ENCODE peak calls at places on chromosomes 16 and 17, in eight cellular contexts. N is prostate gland, M is breast epithelium, V is SK-N-SH, Z is GM23338, R is HL-60, B is HCT116, U is transverse colon. W is an unnamed sample.

GRCh38 chr17:50769884-50770283 is 2.6 kb upstream of the ANKRD40CL start:
- DNase-seq in N (no peak), M (no peak), V (no peak), Z (no peak), R (no peak), B (no peak), U (no peak), W (no peak)

GRCh38 chr16:49502136-49502881 is 128.7 kb downstream of the C16orf78 start:
- DNase-seq in N (no peak), M (no peak), V (no peak), Z (no peak), R (no peak), B (no peak), U (no peak), W (no peak)

GRCh38 chr17:2954898-2955445 is 108.4 kb downstream of the OR1D5 start:
- DNase-seq in N (no peak), M (no peak), V (no peak), Z (no peak), R (no peak), B (peak), U (no peak), W (no peak)

GRCh38 chr17:59361386-59361785 is 29.9 kb downstream of the YPEL2 start:
- DNase-seq in N (no peak), M (no peak), V (no peak), Z (no peak), R (no peak), B (no peak), U (no peak), W (no peak)

GRCh38 chr17:81422776-81423697 is 27.8 kb downstream of the BAHCC1 start:
- DNase-seq in N (peak), M (peak), V (peak), Z (no peak), R (no peak), B (peak), U (peak), W (no peak)

GRCh38 chr16:11609474-11610120 is 22.9 kb upstream of the LITAF start:
- DNase-seq in N (no peak), M (no peak), V (no peak), Z (no peak), R (no peak), B (no peak), U (no peak), W (no peak)

GRCh38 chr17:30840775-30841174 is 9.0 kb downstream of the ATAD5 start:
- DNase-seq in N (no peak), M (no peak), V (no peak), Z (no peak), R (no peak), B (no peak), U (no peak), W (no peak)

GRCh38 chr16:12215302-12216105 is 239.0 kb downstream of the SNX29 start:
- DNase-seq in N (no peak), M (no peak), V (peak), Z (peak), R (no peak), B (no peak), U (no peak), W (no peak)

GRCh38 chr17:34291721-34292348 is 6.3 kb downstream of the CCL11 start:
- DNase-seq in N (no peak), M (no peak), V (no peak), Z (no peak), R (no peak), B (no peak), U (no peak), W (no peak)

GRCh38 chr16:57837305-57838125 is 35.2 kb upstream of the KIFC3 start:
- DNase-seq in N (no peak), M (no peak), V (no peak), Z (peak), R (no peak), B (no peak), U (no peak), W (no peak)

GRCh38 chr16:47037396-47037745 is 63.9 kb upstream of the DNAJA2 start:
- DNase-seq in N (no peak), M (no peak), V (no peak), Z (peak), R (no peak), B (no peak), U (peak), W (peak)

GRCh38 chr17:46929413-46929812 is 6.5 kb downstream of the GOSR2 start:
- DNase-seq in N (no peak), M (no peak), V (no peak), Z (no peak), R (no peak), B (no peak), U (no peak), W (no peak)

GRCh38 chr17:21242780-21243515 is 10.3 kb downstream of the NATD1 start:
- DNase-seq in N (no peak), M (no peak), V (no peak), Z (no peak), R (no peak), B (no peak), U (no peak), W (no peak)

GRCh38 chr17:37041931-37042330 is 93.2 kb downstream of the AATF start:
- DNase-seq in N (no peak), M (no peak), V (no peak), Z (no peak), R (no peak), B (no peak), U (no peak), W (no peak)

GRCh38 chr17:29933379-29933778 is 3.4 kb upstream of the SSH2 start:
- DNase-seq in N (no peak), M (no peak), V (no peak), Z (peak), R (no peak), B (peak), U (no peak), W (no peak)

DNA sequence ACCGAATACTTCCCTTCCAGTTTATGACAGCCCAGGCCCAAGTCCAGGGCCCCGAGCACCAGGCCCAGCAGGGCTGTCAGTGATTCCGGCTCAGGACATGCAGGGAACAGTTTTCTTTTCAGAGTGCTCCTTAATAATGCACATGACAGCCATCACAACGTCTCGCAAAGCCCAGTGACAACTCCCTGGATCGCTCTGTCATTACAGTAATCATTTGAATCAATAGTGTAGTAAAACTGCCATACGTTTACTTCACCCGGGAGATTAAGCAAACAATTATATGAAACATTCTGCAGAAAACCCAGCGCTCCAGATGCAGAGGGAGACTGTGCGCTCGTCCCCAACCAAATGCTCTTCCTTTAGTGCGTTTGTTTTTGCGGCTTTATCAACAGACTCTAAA is 162.6 kb upstream of the CDH13 start:
- DNase-seq in N (no peak), M (no peak), V (no peak), Z (no peak), R (no peak), B (no peak), U (no peak), W (no peak)
- TF ChIP-seq POLR2AphosphoS5 in N (no peak), M (no peak), V (no peak), Z (no peak), R (no peak), B (no peak), U (no peak), W (no peak)

GRCh38 chr17:73770115-73770848 is 126.0 kb upstream of the SDK2 start:
- DNase-seq in N (peak), M (peak), V (peak), Z (no peak), R (no peak), B (peak), U (peak), W (no peak)
- TF ChIP-seq POLR2AphosphoS5 in N (peak), M (no peak), V (no peak), Z (no peak), R (no peak), B (peak), U (peak), W (no peak)

GRCh38 chr17:49230636-49231562 is at the start of gene PHOSPHO1:
- DNase-seq in N (peak), M (no peak), V (peak), Z (peak), R (peak), B (peak), U (peak), W (peak)
- TF ChIP-seq POLR2AphosphoS5 in N (peak), M (no peak), V (no peak), Z (peak), R (no peak), B (peak), U (no peak), W (no peak)

DNA sequence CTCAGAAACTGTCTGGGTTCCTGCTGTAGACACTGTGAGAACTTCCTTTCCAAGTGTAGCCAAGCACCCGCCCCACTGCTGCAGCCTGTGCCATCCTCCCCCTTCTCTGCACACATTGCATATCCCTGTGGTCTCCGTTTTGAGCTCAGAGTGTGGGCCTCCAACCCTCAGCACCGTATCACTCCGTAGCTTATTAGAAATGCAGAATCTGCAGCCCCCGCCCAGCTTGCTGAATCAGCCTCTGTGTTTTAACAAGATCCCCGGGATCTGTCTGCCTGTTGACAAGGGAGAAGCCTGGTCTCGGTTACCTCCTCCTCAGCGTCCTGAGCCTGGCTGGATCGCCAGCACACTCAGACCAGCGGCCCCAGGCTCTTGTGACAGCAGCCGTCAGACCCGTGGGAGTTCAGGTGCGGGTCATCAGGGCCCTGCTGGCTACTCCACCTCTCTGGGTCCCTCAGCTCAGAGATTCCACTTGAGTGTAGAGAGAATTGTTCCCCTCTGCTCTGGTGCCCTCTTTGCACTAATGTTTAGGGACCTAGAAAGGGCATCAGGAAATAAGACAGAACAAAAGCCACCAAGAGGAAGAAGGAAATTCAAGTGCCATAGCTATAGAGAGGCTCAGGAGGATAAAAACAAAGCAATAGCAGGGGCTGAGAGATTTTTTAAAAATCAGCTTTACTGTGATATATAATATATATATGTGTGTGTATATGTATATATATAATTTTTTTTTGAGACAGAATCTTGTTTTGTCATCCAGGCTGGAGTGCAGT is 92.3 kb downstream of the PITPNC1 start:
- DNase-seq in N (peak), M (no peak), V (peak), Z (peak), R (no peak), B (no peak), U (no peak), W (no peak)
- TF ChIP-seq POLR2AphosphoS5 in N (no peak), M (no peak), V (no peak), Z (no peak), R (no peak), B (no peak), U (no peak), W (no peak)

DNA sequence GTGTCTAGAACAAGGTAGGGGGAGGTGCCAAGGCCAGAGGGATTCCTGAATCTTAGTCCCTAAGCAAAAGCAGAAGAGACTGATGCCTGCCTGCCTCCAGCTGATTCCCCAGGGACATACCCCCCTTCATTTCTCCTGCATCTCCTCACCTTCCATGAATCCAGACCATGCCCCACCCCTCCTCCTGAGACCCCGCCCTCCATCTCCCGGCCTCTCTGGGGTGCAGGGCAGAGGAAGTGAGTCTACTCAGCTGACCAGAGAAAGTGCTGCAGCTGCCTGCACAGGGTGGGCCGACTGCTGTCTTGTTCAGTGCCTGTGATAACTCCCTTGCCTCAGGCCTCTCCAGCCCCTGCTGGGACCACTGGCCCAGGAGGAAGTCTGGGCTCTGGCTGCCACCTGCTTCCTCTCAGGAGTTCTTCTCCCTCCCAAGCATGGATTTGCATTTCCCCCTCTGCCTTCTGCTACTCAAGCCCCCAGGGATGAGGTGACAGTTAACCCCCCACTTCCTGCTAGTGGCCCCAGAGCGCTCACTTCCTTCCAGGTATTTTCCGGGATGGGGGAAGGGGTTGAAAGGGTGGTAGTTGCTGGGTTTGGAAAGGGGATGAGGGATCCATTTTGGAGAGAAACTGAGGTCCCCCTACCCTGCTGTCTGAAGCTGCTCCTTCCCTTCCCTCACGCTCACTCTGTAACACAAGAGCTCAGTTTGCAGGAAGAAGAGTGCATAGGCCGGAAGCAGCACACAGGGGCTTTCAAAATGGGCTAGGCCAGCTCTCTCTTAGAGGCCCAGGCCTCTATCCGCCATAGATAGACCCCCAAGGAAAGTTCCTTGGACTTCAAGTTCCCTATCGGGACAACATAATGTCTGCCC is 10.5 kb upstream of the TSPOAP1 start:
- DNase-seq in N (no peak), M (no peak), V (peak), Z (peak), R (peak), B (no peak), U (peak), W (peak)
- TF ChIP-seq POLR2AphosphoS5 in N (no peak), M (no peak), V (no peak), Z (peak), R (peak), B (no peak), U (no peak), W (peak)

GRCh38 chr17:79811888-79812205 is 15.0 kb upstream of the CBX8 start:
- DNase-seq in N (no peak), M (no peak), V (no peak), Z (no peak), R (no peak), B (no peak), U (no peak), W (no peak)

GRCh38 chr17:79812206-79812968 is 15.5 kb upstream of the CBX8 start:
- DNase-seq in N (no peak), M (no peak), V (peak), Z (no peak), R (no peak), B (no peak), U (no peak), W (no peak)

GRCh38 chr17:79813826-79814623 is 17.1 kb upstream of the CBX8 start:
- DNase-seq in N (no peak), M (no peak), V (peak), Z (peak), R (no peak), B (no peak), U (no peak), W (no peak)

GRCh38 chr17:79814624-79814965 is 17.7 kb upstream of the CBX8 start:
- DNase-seq in N (no peak), M (no peak), V (no peak), Z (no peak), R (no peak), B (no peak), U (peak), W (no peak)

GRCh38 chr17:79812969-79813825 is 16.3 kb upstream of the CBX8 start:
- DNase-seq in N (no peak), M (no peak), V (peak), Z (no peak), R (no peak), B (no peak), U (peak), W (no peak)
- TF ChIP-seq POLR2AphosphoS5 in N (no peak), M (no peak), V (peak), Z (no peak), R (no peak), B (no peak), U (peak), W (no peak)

GRCh38 chr17:40341808-40342574 is 22.5 kb downstream of the GJD3 start:
- DNase-seq in N (peak), M (peak), V (peak), Z (peak), R (no peak), B (no peak), U (peak), W (no peak)
- TF ChIP-seq POLR2AphosphoS5 in N (peak), M (peak), V (peak), Z (peak), R (no peak), B (peak), U (peak), W (no peak)

GRCh38 chr17:67995568-67996191 is 589 bp downstream of the C17orf58 start:
- DNase-seq in N (peak), M (no peak), V (peak), Z (peak), R (no peak), B (no peak), U (peak), W (peak)

GRCh38 chr17:67993998-67994361 is 2.3 kb downstream of the C17orf58 start:
- DNase-seq in N (no peak), M (no peak), V (peak), Z (peak), R (no peak), B (no peak), U (no peak), W (peak)

GRCh38 chr17:67992541-67993152 is 3.6 kb downstream of the C17orf58 start:
- DNase-seq in N (peak), M (no peak), V (no peak), Z (peak), R (no peak), B (no peak), U (no peak), W (no peak)

GRCh38 chr17:67993153-67993997 is 2.9 kb downstream of the C17orf58 start:
- DNase-seq in N (peak), M (peak), V (peak), Z (peak), R (peak), B (peak), U (peak), W (peak)

DNA sequence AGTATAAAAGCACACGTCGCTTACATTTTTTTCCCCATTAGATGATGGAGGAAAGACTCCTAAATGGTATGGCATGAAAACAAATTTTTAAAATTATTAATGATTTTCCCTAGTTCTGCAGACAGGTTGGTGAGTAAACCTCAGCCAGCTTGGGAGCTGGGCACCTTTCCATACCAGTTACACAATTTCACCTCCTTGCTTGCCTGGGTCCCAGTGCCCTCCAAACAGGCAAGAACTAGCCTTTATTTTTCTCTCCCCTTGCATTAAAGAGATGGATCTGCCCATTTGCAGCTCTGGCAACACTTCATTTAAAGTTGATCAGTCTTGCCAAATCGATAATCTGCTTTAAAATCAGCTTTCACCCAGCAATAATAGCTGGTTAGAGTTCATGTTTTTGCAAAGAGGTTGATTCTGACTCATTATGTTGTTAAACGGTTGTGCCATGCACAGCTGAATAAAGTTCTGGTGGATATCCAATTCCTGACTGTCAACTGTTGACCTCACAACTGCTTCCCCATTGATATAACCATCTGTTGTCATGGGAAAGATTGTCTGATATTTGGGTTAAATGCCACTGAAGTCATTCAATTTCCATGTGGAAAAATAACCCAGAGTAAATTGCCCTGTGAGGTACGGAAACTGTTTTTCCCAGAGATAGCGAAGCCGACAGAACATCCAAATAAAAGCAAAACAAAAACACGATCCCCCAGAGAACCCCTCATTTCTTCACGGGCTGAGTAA is 1.3 kb downstream of the C17orf58 start:
- DNase-seq in N (peak), M (no peak), V (peak), Z (no peak), R (peak), B (no peak), U (no peak), W (no peak)
- TF ChIP-seq POLR2AphosphoS5 in N (peak), M (no peak), V (peak), Z (peak), R (no peak), B (peak), U (peak), W (no peak)

GRCh38 chr17:82734987-82735866 is at the start of gene FN3K:
- DNase-seq in N (peak), M (no peak), V (peak), Z (peak), R (peak), B (no peak), U (peak), W (no peak)
- TF ChIP-seq POLR2AphosphoS5 in N (peak), M (no peak), V (peak), Z (peak), R (no peak), B (peak), U (peak), W (no peak)